ENCODE peak calls at places on chromosomes 3 and 15, in eight cellular contexts. W, T, K, V, G, S, J and Q are unnamed samples.

GRCh38 chr3:50418845-50419244 is 59.5 kb upstream of the TMEM115 start:
- DNase-seq in W (no peak), T (no peak), K (peak; percentile 11), V (peak; percentile 72), G (peak; percentile 69), S (no peak), J (no peak), Q (no peak)

GRCh38 chr15:38377547-38378161 is 76.3 kb upstream of the FAM98B start:
- DNase-seq in W (no peak), T (no peak), K (no peak), V (no peak), G (no peak), S (no peak), J (no peak), Q (no peak)

GRCh38 chr3:196694202-196694638 is 17.8 kb downstream of the CEP19 start:
- DNase-seq in W (no peak), T (no peak), K (no peak), V (peak; percentile 62), G (peak; percentile 41), S (peak; percentile 39), J (no peak), Q (no peak)

GRCh38 chr15:87154771-87155170 is 1075.1 kb downstream of the AGBL1 start:
- DNase-seq in W (no peak), T (no peak), K (no peak), V (no peak), G (peak; percentile 85), S (no peak), J (no peak), Q (no peak)

GRCh38 chr15:47794266-47794914 is 77.1 kb downstream of the SEMA6D start:
- DNase-seq in W (no peak), T (no peak), K (peak; percentile 6), V (no peak), G (peak; percentile 35), S (no peak), J (no peak), Q (no peak)

GRCh38 chr3:195021674-195022073 is 249.3 kb downstream of the XXYLT1 start:
- DNase-seq in W (no peak), T (no peak), K (no peak), V (no peak), G (no peak), S (no peak), J (peak; percentile 42), Q (no peak)

GRCh38 chr3:69186575-69187093 is 64.2 kb upstream of the LMOD3 start:
- DNase-seq in W (no peak), T (no peak), K (no peak), V (no peak), G (no peak), S (no peak), J (no peak), Q (no peak)

GRCh38 chr3:195543642-195544536 is 764 bp upstream of the PPP1R2 start:
- DNase-seq in W (no peak), T (no peak), K (no peak), V (no peak), G (no peak), S (no peak), J (no peak), Q (peak; percentile 53)

GRCh38 chr15:29685156-29686078 is 136.9 kb downstream of the TJP1 start:
- DNase-seq in W (no peak), T (no peak), K (peak; percentile 33), V (no peak), G (peak; percentile 73), S (no peak), J (no peak), Q (no peak)

GRCh38 chr3:196782496-196782895 is 42.8 kb downstream of the PAK2 start:
- DNase-seq in W (no peak), T (no peak), K (no peak), V (no peak), G (no peak), S (no peak), J (no peak), Q (no peak)